ENCODE peak calls at places on chromosomes 16 and 17, in four cellular contexts. One of them, this sample, is unnamed.

GRCh38 chr17:35056013-35056412 is 7.5 kb downstream of the RFFL start:
- DNase-seq in ACHN: peak; percentile 81
- DNase-seq in cardiac septum: no peak
- DNase-seq in B cell: no peak
- DNase-seq in this sample: no peak

GRCh38 chr17:77831497-77832179 is 126.9 kb upstream of the TNRC6C start:
- DNase-seq in B cell: no peak
- DNase-seq in ACHN: peak; percentile 85
- DNase-seq in cardiac septum: no peak
- DNase-seq in this sample: no peak

GRCh38 chr16:86452451-86452850 is 57.9 kb upstream of the FOXF1 start:
- DNase-seq in cardiac septum: no peak
- DNase-seq in ACHN: no peak
- DNase-seq in B cell: no peak
- DNase-seq in this sample: no peak

GRCh38 chr17:63549946-63550815 is at the start of gene DCAF7:
- DNase-seq in B cell: peak; percentile 98
- DNase-seq in cardiac septum: peak; percentile 100
- DNase-seq in ACHN: peak; percentile 100
- DNase-seq in this sample: peak; percentile 98

GRCh38 chr16:2194166-2194834 is 2.1 kb downstream of the CASKIN1 start:
- DNase-seq in B cell: no peak
- DNase-seq in ACHN: peak; percentile 23
- DNase-seq in cardiac septum: no peak
- DNase-seq in this sample: no peak

GRCh38 chr17:60047046-60047445 is 31.7 kb downstream of the HEATR6 start:
- DNase-seq in cardiac septum: no peak
- DNase-seq in ACHN: no peak
- DNase-seq in B cell: no peak
- DNase-seq in this sample: no peak

GRCh38 chr16:57798953-57799618 is 3.2 kb downstream of the KIFC3 start:
- DNase-seq in B cell: peak; percentile 30
- DNase-seq in cardiac septum: no peak
- DNase-seq in ACHN: no peak
- DNase-seq in this sample: no peak

GRCh38 chr17:28925912-28926365 is 23.1 kb upstream of the DHRS13 start:
- DNase-seq in B cell: no peak
- DNase-seq in ACHN: no peak
- DNase-seq in cardiac septum: no peak
- DNase-seq in this sample: peak; percentile 56

GRCh38 chr17:78998311-78999055 is 11.1 kb downstream of the CANT1 start:
- DNase-seq in ACHN: no peak
- DNase-seq in cardiac septum: peak; percentile 81
- DNase-seq in B cell: no peak
- DNase-seq in this sample: no peak

GRCh38 chr17:29574732-29575510 is 6.4 kb downstream of the TP53I13 start:
- DNase-seq in B cell: no peak
- DNase-seq in cardiac septum: no peak
- DNase-seq in ACHN: no peak
- DNase-seq in this sample: no peak

GRCh38 chr17:47704116-47704515 is 10.2 kb downstream of the TBKBP1 start:
- DNase-seq in cardiac septum: peak; percentile 83
- DNase-seq in ACHN: no peak
- DNase-seq in B cell: peak; percentile 74
- DNase-seq in this sample: peak; percentile 49

GRCh38 chr16:85780281-85780680 is 19.1 kb downstream of the EMC8 start:
- DNase-seq in B cell: no peak
- DNase-seq in ACHN: no peak
- DNase-seq in cardiac septum: no peak
- DNase-seq in this sample: no peak

GRCh38 chr17:1709971-1710806 is at the start of gene TLCD2:
- DNase-seq in ACHN: peak; percentile 79
- DNase-seq in cardiac septum: peak; percentile 87
- DNase-seq in B cell: peak; percentile 60
- DNase-seq in this sample: peak; percentile 54

GRCh38 chr17:44222112-44222869 is 2.8 kb upstream of the UBTF start:
- DNase-seq in ACHN: peak; percentile 85
- DNase-seq in cardiac septum: peak; percentile 89
- DNase-seq in B cell: peak; percentile 82
- DNase-seq in this sample: peak; percentile 86

GRCh38 chr16:12158428-12158827 is 181.9 kb downstream of the SNX29 start:
- DNase-seq in ACHN: peak; percentile 23
- DNase-seq in cardiac septum: no peak
- DNase-seq in B cell: no peak
- DNase-seq in this sample: no peak

GRCh38 chr16:20301840-20302239 is 25.5 kb downstream of the GP2 start:
- DNase-seq in ACHN: no peak
- DNase-seq in cardiac septum: no peak
- DNase-seq in B cell: no peak
- DNase-seq in this sample: no peak

GRCh38 chr16:87045462-87046216 is 271.6 kb downstream of the C16orf95 start:
- DNase-seq in cardiac septum: peak; percentile 41
- DNase-seq in ACHN: no peak
- DNase-seq in B cell: no peak
- DNase-seq in this sample: no peak

GRCh38 chr16:12330977-12331376 is 354.4 kb downstream of the SNX29 start:
- DNase-seq in cardiac septum: no peak
- DNase-seq in ACHN: no peak
- DNase-seq in B cell: no peak
- DNase-seq in this sample: no peak

GRCh38 chr17:82518826-82519810 is at the start of gene FOXK2:
- DNase-seq in cardiac septum: peak; percentile 96
- DNase-seq in ACHN: peak; percentile 96
- DNase-seq in B cell: peak; percentile 100
- DNase-seq in this sample: peak; percentile 100

GRCh38 chr17:44759916-44760243 is 1.1 kb downstream of the ADAM11 start:
- DNase-seq in cardiac septum: no peak
- DNase-seq in ACHN: no peak
- DNase-seq in B cell: no peak
- DNase-seq in this sample: no peak

GRCh38 chr16:77335652-77336234 is 99.1 kb downstream of the ADAMTS18 start:
- DNase-seq in ACHN: no peak
- DNase-seq in B cell: no peak
- DNase-seq in cardiac septum: no peak
- DNase-seq in this sample: no peak

This sample was measured in GM20000.